ENCODE peak calls at places on chromosomes 16 and 17, in six cellular contexts. O is CD4-positive, alpha-beta T cell; P is posterior cingulate gyrus; W is right lobe of liver; T is body of pancreas; A is PC-9. L is an unnamed sample.

GRCh38 chr16:11913425-11914079 is 2.2 kb downstream of the GSPT1 start:
- DNase-seq in O (peak; percentile 57), P (no peak), W (no peak), T (no peak), A (peak; percentile 39), L (no peak)

GRCh38 chr17:82814834-82815233 is 25.0 kb downstream of the ZNF750 start:
- DNase-seq in O (no peak), P (no peak), W (peak; percentile 36), T (no peak), A (no peak), L (no peak)

GRCh38 chr17:36934759-36935630 is 2.3 kb upstream of the LHX1 start:
- DNase-seq in O (no peak), P (no peak), W (no peak), T (no peak), A (no peak), L (no peak)

GRCh38 chr17:78107457-78107856 is 21.1 kb downstream of the TMC6 start:
- DNase-seq in O (no peak), P (no peak), W (no peak), T (no peak), A (no peak), L (no peak)

GRCh38 chr17:1920948-1921351 is 91.1 kb downstream of the RPA1 start:
- DNase-seq in O (no peak), P (peak; percentile 65), W (no peak), T (no peak), A (no peak), L (no peak)

GRCh38 chr16:82061861-82062525 is 26.9 kb downstream of the HSD17B2 start:
- DNase-seq in O (no peak), P (no peak), W (no peak), T (no peak), A (no peak), L (no peak)

GRCh38 chr17:42670199-42670924 is 6.4 kb downstream of the PLEKHH3 start:
- DNase-seq in O (peak; percentile 34), P (no peak), W (no peak), T (no peak), A (no peak), L (no peak)

GRCh38 chr17:45342871-45343526 is 26.2 kb upstream of the MAP3K14 start:
- DNase-seq in O (no peak), P (no peak), W (no peak), T (no peak), A (no peak), L (no peak)

GRCh38 chr17:1571362-1571746 is 8.8 kb upstream of the PITPNA start:
- DNase-seq in O (no peak), P (no peak), W (no peak), T (no peak), A (no peak), L (no peak)

GRCh38 chr16:74774223-74775139 is at the start of gene FA2H:
- DNase-seq in O (peak; percentile 55), P (peak; percentile 82), W (peak; percentile 82), T (peak; percentile 96), A (peak; percentile 84), L (peak; percentile 83)

GRCh38 chr16:70800306-70800705 is 652 bp downstream of the VAC14 start:
- DNase-seq in O (no peak), P (no peak), W (no peak), T (no peak), A (no peak), L (no peak)

GRCh38 chr17:61285483-61286320 is 113.9 kb upstream of the TBX2 start:
- DNase-seq in O (no peak), P (no peak), W (no peak), T (no peak), A (no peak), L (no peak)

GRCh38 chr17:58808609-58809563 is 53.2 kb downstream of the PPM1E start:
- DNase-seq in O (no peak), P (peak; percentile 14), W (no peak), T (no peak), A (no peak), L (no peak)

GRCh38 chr17:4740025-4740351 is 260 bp upstream of the CXCL16 start:
- DNase-seq in O (no peak), P (no peak), W (no peak), T (no peak), A (no peak), L (no peak)

GRCh38 chr17:58520843-58521430 is 6.5 kb upstream of the MTMR4 start:
- DNase-seq in O (no peak), P (no peak), W (no peak), T (no peak), A (no peak), L (no peak)

GRCh38 chr17:75685508-75685907 is 18.4 kb downstream of the SAP30BP start:
- DNase-seq in O (no peak), P (no peak), W (no peak), T (no peak), A (no peak), L (no peak)

GRCh38 chr17:31699281-31699680 is 159.8 kb downstream of the COPRS start:
- DNase-seq in O (no peak), P (no peak), W (no peak), T (no peak), A (no peak), L (peak; percentile 45)

GRCh38 chr17:30584810-30585209 is 107.6 kb downstream of the GOSR1 start:
- DNase-seq in O (no peak), P (no peak), W (no peak), T (no peak), A (no peak), L (no peak)

GRCh38 chr16:87463722-87464690 is 28.8 kb downstream of the ZCCHC14 start:
- DNase-seq in O (no peak), P (no peak), W (no peak), T (peak; percentile 37), A (no peak), L (no peak)